ENCODE peak calls at places on chromosomes 1 and 21, in five cellular contexts. One of them, this sample, is unnamed.
A peak's percentile ranks its signal among the peaks of the same experiment; 100 is the strongest.

GRCh38 chr21:46121286-46122221 is 23.6 kb downstream of the COL6A2 start:
- DNase-seq in choroid plexus epithelial cell: no peak
- DNase-seq in heart right ventricle: peak; percentile 13
- DNase-seq in astrocyte of the cerebellum: no peak
- DNase-seq in fibroblast of mammary gland: peak; percentile 29
- DNase-seq in this sample: no peak

GRCh38 chr1:81760487-81761097 is 40.1 kb upstream of the ADGRL2 start:
- DNase-seq in astrocyte of the cerebellum: peak; percentile 19
- DNase-seq in fibroblast of mammary gland: peak; percentile 58
- DNase-seq in heart right ventricle: no peak
- DNase-seq in choroid plexus epithelial cell: peak; percentile 67
- DNase-seq in this sample: no peak

GRCh38 chr21:35652872-35653271 is 407.5 kb downstream of the SETD4 start:
- DNase-seq in fibroblast of mammary gland: no peak
- DNase-seq in astrocyte of the cerebellum: no peak
- DNase-seq in heart right ventricle: no peak
- DNase-seq in choroid plexus epithelial cell: no peak
- DNase-seq in this sample: no peak

GRCh38 chr1:174883361-174883760 is 116.4 kb upstream of the CACYBP start:
- DNase-seq in fibroblast of mammary gland: peak; percentile 59
- DNase-seq in choroid plexus epithelial cell: peak; percentile 88
- DNase-seq in heart right ventricle: no peak
- DNase-seq in astrocyte of the cerebellum: no peak
- DNase-seq in this sample: no peak

GRCh38 chr1:54404939-54405880 is 984 bp downstream of the SSBP3 start:
- DNase-seq in astrocyte of the cerebellum: no peak
- DNase-seq in choroid plexus epithelial cell: no peak
- DNase-seq in fibroblast of mammary gland: no peak
- DNase-seq in heart right ventricle: peak; percentile 42
- DNase-seq in this sample: peak; percentile 48

GRCh38 chr1:231443363-231443762 is 21.3 kb upstream of the EGLN1 start:
- DNase-seq in astrocyte of the cerebellum: no peak
- DNase-seq in choroid plexus epithelial cell: no peak
- DNase-seq in fibroblast of mammary gland: no peak
- DNase-seq in heart right ventricle: no peak
- DNase-seq in this sample: no peak

GRCh38 chr1:100708476-100709062 is 11.0 kb upstream of the VCAM1 start:
- DNase-seq in astrocyte of the cerebellum: no peak
- DNase-seq in choroid plexus epithelial cell: peak; percentile 54
- DNase-seq in heart right ventricle: no peak
- DNase-seq in fibroblast of mammary gland: no peak
- DNase-seq in this sample: no peak

GRCh38 chr1:168202941-168203654 is 22.7 kb upstream of the SFT2D2 start:
- DNase-seq in astrocyte of the cerebellum: peak; percentile 77
- DNase-seq in heart right ventricle: no peak
- DNase-seq in fibroblast of mammary gland: peak; percentile 95
- DNase-seq in choroid plexus epithelial cell: peak; percentile 92
- DNase-seq in this sample: no peak

GRCh38 chr1:114986286-114986685 is 43.3 kb upstream of the TSHB start:
- DNase-seq in choroid plexus epithelial cell: no peak
- DNase-seq in astrocyte of the cerebellum: no peak
- DNase-seq in fibroblast of mammary gland: peak; percentile 64
- DNase-seq in heart right ventricle: no peak
- DNase-seq in this sample: no peak

GRCh38 chr1:58783090-58783992 is 506 bp downstream of the JUN start:
- DNase-seq in astrocyte of the cerebellum: no peak
- DNase-seq in choroid plexus epithelial cell: peak; percentile 76
- DNase-seq in heart right ventricle: peak; percentile 66
- DNase-seq in fibroblast of mammary gland: peak; percentile 34
- DNase-seq in this sample: no peak

GRCh38 chr1:246176126-246177024 is 330.7 kb downstream of the SMYD3 start:
- DNase-seq in heart right ventricle: no peak
- DNase-seq in fibroblast of mammary gland: no peak
- DNase-seq in choroid plexus epithelial cell: peak; percentile 73
- DNase-seq in astrocyte of the cerebellum: no peak
- DNase-seq in this sample: no peak

GRCh38 chr21:32387151-32387550 is 5.7 kb downstream of the URB1 start:
- DNase-seq in fibroblast of mammary gland: no peak
- DNase-seq in astrocyte of the cerebellum: no peak
- DNase-seq in choroid plexus epithelial cell: no peak
- DNase-seq in heart right ventricle: no peak
- DNase-seq in this sample: no peak

GRCh38 chr1:184567648-184568047 is 180.8 kb downstream of the C1orf21 start:
- DNase-seq in choroid plexus epithelial cell: peak; percentile 82
- DNase-seq in astrocyte of the cerebellum: peak; percentile 40
- DNase-seq in heart right ventricle: no peak
- DNase-seq in fibroblast of mammary gland: no peak
- DNase-seq in this sample: no peak

GRCh38 chr1:154352581-154353459 is 27.5 kb downstream of the ATP8B2 start:
- DNase-seq in choroid plexus epithelial cell: peak; percentile 63
- DNase-seq in fibroblast of mammary gland: peak; percentile 31
- DNase-seq in astrocyte of the cerebellum: no peak
- DNase-seq in heart right ventricle: peak; percentile 53
- DNase-seq in this sample: no peak

GRCh38 chr1:208100906-208101305 is 143.3 kb downstream of the PLXNA2 start:
- DNase-seq in fibroblast of mammary gland: no peak
- DNase-seq in choroid plexus epithelial cell: peak; percentile 52
- DNase-seq in heart right ventricle: no peak
- DNase-seq in astrocyte of the cerebellum: no peak
- DNase-seq in this sample: no peak

GRCh38 chr21:28521932-28522826 is 470.5 kb downstream of the LTN1 start:
- DNase-seq in choroid plexus epithelial cell: peak; percentile 84
- DNase-seq in heart right ventricle: no peak
- DNase-seq in astrocyte of the cerebellum: peak; percentile 24
- DNase-seq in fibroblast of mammary gland: peak; percentile 82
- DNase-seq in this sample: no peak

GRCh38 chr1:94819584-94819944 is 593 bp upstream of the SLC44A3 start:
- DNase-seq in choroid plexus epithelial cell: no peak
- DNase-seq in heart right ventricle: no peak
- DNase-seq in fibroblast of mammary gland: no peak
- DNase-seq in astrocyte of the cerebellum: no peak
- DNase-seq in this sample: no peak

GRCh38 chr1:94821636-94822305 is 1.6 kb downstream of the SLC44A3 start:
- DNase-seq in fibroblast of mammary gland: no peak
- DNase-seq in choroid plexus epithelial cell: no peak
- DNase-seq in astrocyte of the cerebellum: no peak
- DNase-seq in heart right ventricle: no peak
- DNase-seq in this sample: no peak

GRCh38 chr1:94823116-94823515 is 3.0 kb downstream of the SLC44A3 start:
- DNase-seq in choroid plexus epithelial cell: no peak
- DNase-seq in astrocyte of the cerebellum: no peak
- DNase-seq in heart right ventricle: no peak
- DNase-seq in fibroblast of mammary gland: no peak
- DNase-seq in this sample: no peak

GRCh38 chr1:94819945-94820746 is at the start of gene SLC44A3:
- DNase-seq in fibroblast of mammary gland: peak; percentile 29
- DNase-seq in choroid plexus epithelial cell: peak; percentile 58
- DNase-seq in heart right ventricle: peak; percentile 54
- DNase-seq in astrocyte of the cerebellum: peak; percentile 11
- DNase-seq in this sample: no peak

DNA sequence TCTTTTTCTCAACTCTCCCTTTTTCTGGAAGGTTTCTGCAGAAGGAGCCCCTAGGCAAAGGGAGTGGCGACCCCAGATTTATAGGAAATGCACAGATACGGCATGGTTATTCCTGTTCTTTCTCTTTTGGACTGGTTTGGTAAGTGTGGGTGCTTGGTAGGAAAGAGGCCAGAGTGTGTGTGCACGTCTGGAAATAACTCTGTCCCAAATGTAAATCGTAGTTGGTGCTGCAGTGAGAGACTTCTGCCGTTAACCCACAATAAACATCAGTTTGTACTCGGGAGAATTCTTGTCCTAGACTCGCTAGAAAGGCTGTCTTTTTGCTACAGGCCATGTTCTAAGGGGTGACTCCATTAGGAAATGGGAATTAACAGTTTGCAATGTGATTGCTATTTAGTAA is 761 bp downstream of the SLC44A3 start:
- DNase-seq in heart right ventricle: no peak
- DNase-seq in fibroblast of mammary gland: no peak
- DNase-seq in choroid plexus epithelial cell: no peak
- DNase-seq in astrocyte of the cerebellum: no peak
- DNase-seq in this sample: no peak
- H3K4me3 ChIP-seq in heart right ventricle: peak overlapping the region; percentile 67
- H3K4me3 ChIP-seq in fibroblast of mammary gland: no peak overlapping the region
- H3K4me3 ChIP-seq in choroid plexus epithelial cell: peak overlapping the region; percentile 69
- H3K4me3 ChIP-seq in astrocyte of the cerebellum: peak overlapping the region; percentile 58
- H3K4me3 ChIP-seq in this sample: no peak overlapping the region

DNA sequence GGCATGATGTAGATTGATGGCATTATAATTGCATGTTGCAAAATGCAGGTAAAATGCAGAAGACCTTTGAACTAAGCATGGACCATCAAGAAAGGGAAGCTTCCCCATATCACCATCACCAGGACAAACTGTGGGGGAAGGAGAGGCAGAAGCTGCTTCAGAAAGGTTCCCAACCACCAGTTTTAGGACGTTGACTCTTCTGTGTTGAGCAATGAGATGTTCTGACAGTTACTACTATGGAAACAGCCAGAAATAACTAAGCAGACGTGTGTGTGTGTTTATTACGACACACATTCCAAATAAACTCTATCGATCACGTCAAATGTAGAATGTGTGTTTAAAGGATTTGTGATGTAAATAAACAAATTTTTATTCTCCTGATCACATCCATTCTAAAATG is 110.2 kb upstream of the PLD5 start:
- DNase-seq in heart right ventricle: no peak
- DNase-seq in astrocyte of the cerebellum: no peak
- DNase-seq in fibroblast of mammary gland: no peak
- DNase-seq in choroid plexus epithelial cell: no peak
- DNase-seq in this sample: no peak
- TF ChIP-seq CTCF in heart right ventricle: no peak
- TF ChIP-seq CTCF in astrocyte of the cerebellum: no peak
- TF ChIP-seq CTCF in fibroblast of mammary gland: no peak
- TF ChIP-seq CTCF in choroid plexus epithelial cell: no peak
- TF ChIP-seq CTCF in this sample: no peak

GRCh38 chr1:32948905-32949304 is 15.7 kb downstream of the RNF19B start:
- DNase-seq in heart right ventricle: no peak
- DNase-seq in astrocyte of the cerebellum: no peak
- DNase-seq in choroid plexus epithelial cell: no peak
- DNase-seq in fibroblast of mammary gland: peak; percentile 45
- DNase-seq in this sample: no peak
- H3K4me3 ChIP-seq in heart right ventricle: no peak overlapping the region
- H3K4me3 ChIP-seq in astrocyte of the cerebellum: no peak overlapping the region
- H3K4me3 ChIP-seq in choroid plexus epithelial cell: no peak overlapping the region
- H3K4me3 ChIP-seq in fibroblast of mammary gland: no peak overlapping the region
- H3K4me3 ChIP-seq in this sample: no peak overlapping the region

GRCh38 chr1:230377324-230377723 is 48.8 kb downstream of the PGBD5 start:
- DNase-seq in fibroblast of mammary gland: no peak
- DNase-seq in astrocyte of the cerebellum: no peak
- DNase-seq in choroid plexus epithelial cell: no peak
- DNase-seq in heart right ventricle: no peak
- DNase-seq in this sample: no peak
- TF ChIP-seq CTCF in fibroblast of mammary gland: no peak
- TF ChIP-seq CTCF in astrocyte of the cerebellum: no peak
- TF ChIP-seq CTCF in choroid plexus epithelial cell: no peak
- TF ChIP-seq CTCF in heart right ventricle: no peak
- TF ChIP-seq CTCF in this sample: no peak

GRCh38 chr1:39106949-39107740 is 81.0 kb downstream of the NDUFS5 start:
- DNase-seq in astrocyte of the cerebellum: no peak
- DNase-seq in choroid plexus epithelial cell: peak; percentile 52
- DNase-seq in fibroblast of mammary gland: no peak
- DNase-seq in heart right ventricle: no peak
- DNase-seq in this sample: no peak
- H3K4me3 ChIP-seq in astrocyte of the cerebellum: peak overlapping the region; percentile 79
- H3K4me3 ChIP-seq in choroid plexus epithelial cell: peak overlapping the region; percentile 86
- H3K4me3 ChIP-seq in fibroblast of mammary gland: peak overlapping the region; percentile 65
- H3K4me3 ChIP-seq in heart right ventricle: peak overlapping the region; percentile 83
- H3K4me3 ChIP-seq in this sample: peak overlapping the region; percentile 69

DNA sequence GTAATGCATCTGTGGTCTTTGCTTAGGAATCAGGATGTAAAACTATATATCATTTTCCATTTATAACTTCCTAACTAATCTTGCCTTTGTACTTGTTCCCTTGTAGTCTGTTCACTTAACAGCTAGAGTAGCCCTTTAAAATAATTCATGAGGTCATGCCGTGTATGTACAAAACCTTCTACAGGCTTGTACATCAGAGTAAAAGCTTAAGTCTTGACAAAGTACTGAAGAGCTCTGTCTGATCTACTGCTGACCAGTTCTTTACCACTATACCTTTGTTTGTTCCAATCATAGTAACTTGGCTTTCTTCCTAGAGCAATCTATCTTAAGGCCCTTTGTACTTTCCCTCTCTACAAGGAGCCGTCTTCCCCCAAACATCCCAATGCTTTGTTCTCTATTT is 90.7 kb upstream of the KIAA1614 start:
- DNase-seq in heart right ventricle: no peak
- DNase-seq in choroid plexus epithelial cell: no peak
- DNase-seq in fibroblast of mammary gland: no peak
- DNase-seq in astrocyte of the cerebellum: no peak
- DNase-seq in this sample: no peak
- TF ChIP-seq CTCF in heart right ventricle: no peak
- TF ChIP-seq CTCF in choroid plexus epithelial cell: no peak
- TF ChIP-seq CTCF in fibroblast of mammary gland: no peak
- TF ChIP-seq CTCF in astrocyte of the cerebellum: no peak
- TF ChIP-seq CTCF in this sample: no peak

GRCh38 chr1:26474824-26475223 is 2.6 kb downstream of the HMGN2 start:
- DNase-seq in heart right ventricle: no peak
- DNase-seq in astrocyte of the cerebellum: no peak
- DNase-seq in choroid plexus epithelial cell: no peak
- DNase-seq in fibroblast of mammary gland: no peak
- DNase-seq in this sample: no peak
- H3K4me3 ChIP-seq in heart right ventricle: no peak overlapping the region
- H3K4me3 ChIP-seq in astrocyte of the cerebellum: no peak overlapping the region
- H3K4me3 ChIP-seq in choroid plexus epithelial cell: no peak overlapping the region
- H3K4me3 ChIP-seq in fibroblast of mammary gland: no peak overlapping the region
- H3K4me3 ChIP-seq in this sample: no peak overlapping the region